ENCODE peak calls at places on chromosomes 12 and 14, in ten cellular contexts. F, J, T, E, U, R, S, B, A and V are unnamed samples.

GRCh38 chr12:132222096-132222807 is 78.0 kb downstream of the NOC4L start:
- DNase-seq in B (peak), R (peak), U (peak), S (no peak), J (no peak), A (peak), F (peak), E (peak), T (peak), V (no peak)

GRCh38 chr14:24315807-24316596 is 4.7 kb downstream of the LTB4R start:
- DNase-seq in F (no peak), E (no peak), T (no peak), R (no peak), B (peak), U (no peak), A (no peak), S (no peak), J (no peak), V (no peak)

GRCh38 chr14:29166507-29166906 is 399.9 kb downstream of the FOXG1 start:
- DNase-seq in A (peak), T (peak), E (no peak), B (no peak), F (no peak), J (no peak), U (no peak), R (no peak), S (no peak), V (no peak)

GRCh38 chr14:79576434-79576833 is 634.9 kb downstream of the DIO2 start:
- DNase-seq in R (no peak), A (no peak), F (no peak), J (no peak), E (no peak), U (no peak), S (no peak), T (no peak), B (no peak), V (peak)

GRCh38 chr14:91376547-91377477 is 40.8 kb downstream of the CCDC88C start:
- DNase-seq in E (no peak), B (no peak), S (no peak), R (peak), A (peak), F (no peak), U (no peak), T (no peak), J (no peak), V (no peak)

GRCh38 chr12:91818236-91819131 is 327.2 kb downstream of the BTG1 start:
- DNase-seq in R (no peak), U (no peak), B (no peak), E (no peak), A (no peak), T (no peak), J (no peak), F (no peak), S (no peak), V (peak)

GRCh38 chr12:109744991-109745942 is 31.6 kb downstream of the FAM222A start:
- DNase-seq in B (peak), E (no peak), A (no peak), R (no peak), U (no peak), J (peak), S (no peak), F (no peak), T (no peak), V (no peak)

GRCh38 chr12:110554184-110554583 is 28.9 kb downstream of the PPTC7 start:
- DNase-seq in J (no peak), R (no peak), F (no peak), U (no peak), T (no peak), E (no peak), A (no peak), B (no peak), S (no peak), V (no peak)

GRCh38 chr14:36091096-36091495 is 85.4 kb downstream of the PTCSC3 start:
- DNase-seq in S (no peak), T (peak), A (no peak), F (peak), R (no peak), E (no peak), B (peak), J (no peak), U (no peak), V (peak)

GRCh38 chr14:64628940-64629403 is 75.3 kb upstream of the PLEKHG3 start:
- DNase-seq in S (peak), B (no peak), F (peak), J (no peak), A (no peak), E (no peak), T (peak), R (no peak), U (no peak), V (peak)

GRCh38 chr12:981956-982355 is 9.1 kb upstream of the ERC1 start:
- DNase-seq in J (no peak), U (no peak), R (no peak), E (no peak), F (no peak), A (no peak), T (no peak), B (no peak), S (no peak), V (no peak)

GRCh38 chr14:75184447-75184846 is 8.0 kb upstream of the TMED10 start:
- DNase-seq in B (no peak), S (no peak), E (no peak), J (no peak), R (no peak), F (peak), A (peak), U (no peak), T (peak), V (peak)

GRCh38 chr12:130909111-130909510 is 37.2 kb downstream of the RAN start:
- DNase-seq in R (no peak), U (no peak), B (no peak), S (no peak), E (no peak), T (no peak), F (no peak), J (no peak), A (no peak), V (no peak)

GRCh38 chr12:87323369-87323768 is 705.8 kb downstream of the C12orf50 start:
- DNase-seq in A (no peak), T (peak), E (no peak), R (no peak), J (no peak), U (no peak), S (no peak), B (no peak), F (peak), V (peak)

GRCh38 chr12:99985631-99986030 is 895 bp upstream of the ANKS1B start:
- DNase-seq in B (no peak), T (no peak), R (no peak), A (no peak), U (no peak), E (no peak), J (no peak), F (no peak), S (no peak), V (no peak)

GRCh38 chr14:72787841-72788240 is 106.1 kb downstream of the DPF3 start:
- DNase-seq in E (no peak), J (no peak), B (no peak), T (no peak), S (no peak), U (no peak), A (no peak), R (no peak), F (no peak), V (no peak)

GRCh38 chr12:79685068-79685467 is 5.7 kb downstream of the PAWR start:
- DNase-seq in T (peak), J (no peak), E (no peak), R (no peak), U (no peak), F (no peak), S (no peak), B (no peak), A (no peak), V (peak)

GRCh38 chr14:66165337-66165736 is 320.8 kb upstream of the CCDC196 start:
- DNase-seq in J (no peak), T (no peak), S (no peak), A (no peak), R (no peak), F (no peak), E (no peak), U (no peak), B (no peak), V (no peak)

GRCh38 chr12:57242691-57243454 is 8.1 kb downstream of the STAC3 start:
- DNase-seq in A (peak), F (peak), T (peak), U (peak), S (no peak), R (peak), B (peak), E (peak), J (no peak), V (peak)

GRCh38 chr14:71726639-71727085 is 205.6 kb upstream of the RGS6 start:
- DNase-seq in B (no peak), J (no peak), A (no peak), U (no peak), T (no peak), F (no peak), R (no peak), S (no peak), E (no peak), V (no peak)

GRCh38 chr12:28603801-28604200 is 413.5 kb downstream of the CCDC91 start:
- DNase-seq in E (no peak), T (no peak), B (no peak), S (no peak), R (no peak), J (no peak), U (no peak), A (no peak), F (no peak), V (no peak)

GRCh38 chr14:102517412-102518062 is 8.0 kb upstream of the ANKRD9 start:
- DNase-seq in U (no peak), J (no peak), F (no peak), E (no peak), R (no peak), S (no peak), T (no peak), A (no peak), B (no peak), V (no peak)

GRCh38 chr14:56216631-56217379 is 98.6 kb downstream of the PELI2 start:
- DNase-seq in T (no peak), S (peak), E (no peak), U (no peak), J (no peak), F (peak), A (peak), R (peak), B (peak), V (no peak)

GRCh38 chr12:31119531-31120211 is 46.0 kb downstream of the DDX11 start:
- DNase-seq in F (no peak), T (no peak), R (no peak), E (no peak), J (no peak), S (no peak), B (peak), A (no peak), U (no peak), V (no peak)

GRCh38 chr12:1803736-1804135 is 16.6 kb upstream of the LRTM2 start:
- DNase-seq in R (no peak), U (no peak), B (peak), A (no peak), E (no peak), J (no peak), S (no peak), T (no peak), F (no peak), V (no peak)

GRCh38 chr12:128853321-128854197 is at the start of gene GLT1D1:
- DNase-seq in J (no peak), U (no peak), R (no peak), F (no peak), B (peak), S (no peak), E (no peak), T (no peak), A (peak), V (no peak)

GRCh38 chr12:48366131-48366530 is 15.4 kb upstream of the ZNF641 start:
- DNase-seq in B (no peak), F (no peak), R (no peak), A (no peak), E (no peak), S (no peak), U (no peak), T (no peak), J (no peak), V (no peak)

GRCh38 chr12:1130164-1130563 is 139.1 kb downstream of the ERC1 start:
- DNase-seq in B (peak), E (no peak), U (no peak), F (no peak), R (no peak), A (peak), S (no peak), J (peak), T (peak), V (no peak)

GRCh38 chr12:96141216-96141944 is 52.8 kb upstream of the ELK3 start:
- DNase-seq in U (no peak), T (no peak), E (no peak), A (no peak), J (no peak), R (no peak), F (peak), B (no peak), S (no peak), V (peak)

GRCh38 chr12:57764662-57765002 is 2.2 kb downstream of the CYP27B1 start:
- DNase-seq in E (no peak), U (peak), B (no peak), J (no peak), F (no peak), A (no peak), T (peak), R (peak), S (no peak), V (no peak)

GRCh38 chr14:55097894-55098560 is 31.0 kb upstream of the LGALS3 start:
- DNase-seq in U (peak), S (no peak), F (no peak), R (no peak), E (no peak), B (peak), J (no peak), A (peak), T (peak), V (no peak)

GRCh38 chr14:59464651-59465569 is at the start of gene GPR135:
- DNase-seq in B (peak), E (no peak), A (peak), J (no peak), F (peak), T (peak), U (peak), S (peak), R (peak), V (peak)

GRCh38 chr12:116933101-116933500 is 22.4 kb downstream of the FBXW8 start:
- DNase-seq in A (no peak), S (no peak), U (no peak), T (no peak), B (no peak), J (no peak), R (no peak), F (peak), E (no peak), V (no peak)

GRCh38 chr12:88553941-88554658 is 26.2 kb downstream of the KITLG start:
- DNase-seq in B (no peak), T (peak), S (no peak), E (no peak), R (peak), J (no peak), U (no peak), F (peak), A (no peak), V (peak)

GRCh38 chr12:123614531-123614930 is 12.6 kb downstream of the DDX55 start:
- DNase-seq in R (no peak), U (no peak), S (no peak), B (no peak), T (peak), F (peak), A (no peak), E (no peak), J (no peak), V (no peak)

GRCh38 chr14:59425322-59425945 is 39.7 kb downstream of the GPR135 start:
- DNase-seq in R (no peak), E (no peak), T (peak), A (no peak), B (no peak), S (no peak), U (no peak), F (peak), J (no peak), V (no peak)

GRCh38 chr12:102959391-102959790 is 1.9 kb downstream of the ASCL1 start:
- DNase-seq in S (no peak), B (no peak), E (no peak), T (no peak), R (peak), F (no peak), U (no peak), J (no peak), A (no peak), V (no peak)

GRCh38 chr14:103404032-103404918 is 19.1 kb downstream of the MARK3 start:
- DNase-seq in T (no peak), E (no peak), F (peak), S (no peak), R (no peak), A (no peak), J (no peak), B (no peak), U (no peak), V (no peak)

GRCh38 chr12:120194226-120194533 is 335 bp downstream of the GCN1 start:
- DNase-seq in B (no peak), U (no peak), A (no peak), F (no peak), S (no peak), J (no peak), E (no peak), T (no peak), R (no peak), V (no peak)